ENCODE peak calls at places on chromosomes 2 and 18, in nine cellular contexts. N is PC-9, G is RWPE1, Y is ovary, Q is substantia nigra, Z is esophagus muscularis mucosa, O is A549, K is OCI-LY7, B is heart left ventricle. A is an unnamed sample.

GRCh38 chr2:65980531-65980930 is 454.4 kb upstream of the MEIS1 start:
- DNase-seq in Y (no peak), O (no peak), Q (no peak), K (no peak), N (no peak), B (no peak), G (no peak), Z (no peak), A (no peak)

GRCh38 chr2:235008584-235009044 is 56.8 kb downstream of the SH3BP4 start:
- DNase-seq in O (no peak), B (no peak), K (no peak), N (peak), Q (no peak), Y (no peak), G (peak), Z (no peak), A (no peak)

GRCh38 chr18:13513015-13513414 is 213.3 kb downstream of the FAM210A start:
- DNase-seq in O (no peak), Y (no peak), B (no peak), Z (no peak), Q (no peak), G (no peak), K (no peak), N (no peak), A (no peak)

GRCh38 chr2:75162897-75163296 is 36.4 kb downstream of the TACR1 start:
- DNase-seq in G (no peak), B (no peak), O (no peak), N (no peak), Z (peak), K (no peak), Y (no peak), Q (no peak), A (no peak)

GRCh38 chr2:157257312-157258252 is at the start of gene GALNT5:
- DNase-seq in N (no peak), O (peak), Z (no peak), B (no peak), Y (no peak), G (no peak), K (no peak), Q (no peak), A (no peak)

GRCh38 chr2:178863856-178864620 is 56.8 kb upstream of the TTN start:
- DNase-seq in B (peak), N (no peak), Z (no peak), K (no peak), O (no peak), Q (peak), Y (peak), G (peak), A (peak)

GRCh38 chr2:5945707-5946106 is 253.5 kb downstream of the SOX11 start:
- DNase-seq in G (no peak), B (no peak), K (no peak), Q (no peak), O (no peak), Z (peak), N (no peak), Y (no peak), A (no peak)

GRCh38 chr2:18272148-18272494 is 288.3 kb downstream of the RDH14 start:
- DNase-seq in Z (no peak), Y (no peak), K (no peak), N (no peak), O (no peak), B (no peak), Q (no peak), G (no peak), A (no peak)

GRCh38 chr2:228433706-228434105 is 252.2 kb upstream of the SPHKAP start:
- DNase-seq in Q (no peak), Y (no peak), K (no peak), Z (no peak), N (no peak), B (no peak), O (no peak), G (no peak), A (no peak)

GRCh38 chr2:240685771-240686371 is 3.2 kb upstream of the AQP12B start:
- DNase-seq in Q (no peak), N (no peak), Z (peak), G (no peak), K (no peak), B (no peak), O (no peak), Y (no peak), A (no peak)

GRCh38 chr2:119482481-119483394 is 41.5 kb downstream of the SCTR start:
- DNase-seq in Y (no peak), B (peak), N (no peak), Q (no peak), O (no peak), Z (peak), G (no peak), K (no peak), A (peak)

GRCh38 chr2:2466534-2466933 is 135.5 kb upstream of the MYT1L start:
- DNase-seq in K (no peak), O (no peak), B (no peak), N (no peak), Z (no peak), G (no peak), Q (no peak), Y (no peak), A (no peak)

GRCh38 chr2:89775885-89776284 is 1084.4 kb downstream of the RPIA start:
- DNase-seq in Y (no peak), G (no peak), N (no peak), O (no peak), B (no peak), Z (no peak), K (no peak), Q (no peak), A (no peak)

GRCh38 chr18:10279476-10279875 is 175.0 kb upstream of the APCDD1 start:
- DNase-seq in Q (no peak), G (no peak), N (no peak), K (no peak), Y (no peak), B (no peak), O (no peak), Z (no peak), A (no peak)

GRCh38 chr2:182972548-182972942 is 65.7 kb downstream of the NCKAP1 start:
- DNase-seq in K (no peak), N (no peak), Q (no peak), Y (no peak), G (no peak), O (no peak), Z (no peak), B (no peak), A (no peak)

GRCh38 chr2:59073257-59073656 is 832.1 kb upstream of the FANCL start:
- DNase-seq in O (no peak), K (no peak), N (no peak), G (no peak), Y (no peak), Q (no peak), Z (no peak), B (no peak), A (no peak)

GRCh38 chr2:28516430-28516829 is 20.6 kb downstream of the PLB1 start:
- DNase-seq in O (no peak), K (no peak), B (no peak), Y (no peak), G (no peak), N (no peak), Q (no peak), Z (no peak), A (no peak)

GRCh38 chr2:62227386-62228075 is 31.6 kb downstream of the B3GNT2 start:
- DNase-seq in O (no peak), K (no peak), Q (no peak), Y (no peak), N (no peak), Z (no peak), B (no peak), G (no peak), A (no peak)

GRCh38 chr2:108786008-108786353 is 590 bp upstream of the CCDC138 start:
- DNase-seq in O (no peak), Y (no peak), Z (no peak), K (no peak), N (no peak), Q (no peak), B (no peak), G (no peak), A (no peak)
- H3K27ac ChIP-seq in O (peak), Y (no peak), Z (peak), K (peak), N (peak), Q (no peak), B (peak), G (peak), A (no peak)

GRCh38 chr2:238863749-238864206 is 15.9 kb downstream of the TWIST2 start:
- DNase-seq in Y (no peak), B (no peak), Z (no peak), K (no peak), Q (no peak), O (no peak), G (no peak), N (no peak), A (no peak)

GRCh38 chr2:238861766-238862315 is 14.0 kb downstream of the TWIST2 start:
- DNase-seq in K (no peak), G (no peak), Z (no peak), Y (no peak), Q (no peak), B (peak), O (no peak), N (no peak), A (no peak)

GRCh38 chr2:238862701-238863100 is 14.8 kb downstream of the TWIST2 start:
- DNase-seq in G (no peak), Q (no peak), O (no peak), Z (no peak), K (no peak), B (no peak), N (no peak), Y (no peak), A (no peak)

GRCh38 chr2:238864207-238865014 is 16.5 kb downstream of the TWIST2 start:
- DNase-seq in G (peak), Y (peak), B (peak), N (peak), K (no peak), Q (peak), O (peak), Z (peak), A (peak)

DNA sequence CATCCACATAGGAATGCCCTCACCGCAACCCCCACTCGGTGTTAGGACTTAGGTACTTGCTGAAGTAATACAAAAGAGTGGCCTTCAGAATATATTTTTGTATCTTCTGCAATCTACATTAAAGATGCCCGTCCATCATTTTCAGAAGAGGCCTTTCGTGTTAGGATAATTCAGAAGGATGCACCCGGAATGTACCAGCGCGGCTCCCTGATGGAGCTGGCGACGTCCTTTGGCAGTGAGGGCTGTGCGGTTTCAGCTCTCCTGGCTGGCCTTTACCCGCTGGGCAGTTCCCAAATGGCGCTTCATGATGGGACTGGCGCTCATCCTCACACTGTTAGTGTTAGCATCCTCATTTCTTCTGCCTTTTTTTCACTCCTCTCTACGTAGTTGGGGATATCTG is 15.3 kb downstream of the TWIST2 start:
- DNase-seq in Q (no peak), O (no peak), G (no peak), N (no peak), B (no peak), K (no peak), Y (no peak), Z (no peak), A (no peak)
- H3K27ac ChIP-seq in Q (no peak), O (peak), G (peak), N (no peak), B (no peak), K (no peak), Y (peak), Z (peak), A (peak)

GRCh38 chr2:46705663-46706062 is 209.9 kb downstream of the MCFD2 start:
- DNase-seq in O (no peak), N (no peak), Z (no peak), Y (no peak), G (no peak), B (no peak), K (no peak), Q (no peak), A (no peak)
- H3K27ac ChIP-seq in O (peak), N (no peak), Z (peak), Y (peak), G (no peak), B (no peak), K (no peak), Q (no peak), A (no peak)

GRCh38 chr2:99787011-99787410 is 297.2 kb upstream of the REV1 start:
- DNase-seq in B (no peak), Y (no peak), Q (no peak), Z (no peak), N (no peak), O (no peak), K (no peak), G (no peak), A (no peak)
- H3K27ac ChIP-seq in B (no peak), Y (no peak), Q (no peak), Z (no peak), N (no peak), O (no peak), K (no peak), G (no peak), A (no peak)

GRCh38 chr2:218389333-218390150 is 7.5 kb downstream of the SLC11A1 start:
- DNase-seq in Y (no peak), B (no peak), Z (no peak), O (no peak), K (no peak), G (no peak), Q (no peak), N (peak), A (no peak)
- H3K27ac ChIP-seq in Y (no peak), B (no peak), Z (no peak), O (no peak), K (no peak), G (peak), Q (no peak), N (no peak), A (no peak)

GRCh38 chr2:181371195-181371594 is 86.0 kb upstream of the ITGA4 start:
- DNase-seq in G (no peak), N (no peak), Y (no peak), Z (no peak), B (no peak), O (no peak), K (no peak), Q (no peak), A (no peak)

GRCh38 chr2:181371782-181372292 is 85.3 kb upstream of the ITGA4 start:
- DNase-seq in Y (no peak), G (no peak), Z (no peak), K (peak), N (no peak), O (no peak), B (no peak), Q (no peak), A (no peak)

GRCh38 chr2:181370126-181370525 is 87.1 kb upstream of the ITGA4 start:
- DNase-seq in K (no peak), Q (no peak), Y (no peak), G (no peak), O (no peak), Z (no peak), N (no peak), B (no peak), A (no peak)

GRCh38 chr2:181374741-181375675 is 82.2 kb upstream of the ITGA4 start:
- DNase-seq in K (no peak), Q (no peak), O (no peak), B (no peak), N (no peak), G (no peak), Y (no peak), Z (no peak), A (no peak)

GRCh38 chr2:181372656-181373055 is 84.5 kb upstream of the ITGA4 start:
- DNase-seq in Q (no peak), Y (no peak), B (no peak), K (no peak), G (no peak), O (no peak), N (no peak), Z (no peak), A (no peak)
- H3K27ac ChIP-seq in Q (no peak), Y (no peak), B (peak), K (no peak), G (no peak), O (no peak), N (no peak), Z (no peak), A (no peak)

A was measured in thoracic aorta.